ENCODE peak calls at places on chromosomes 12 and 14, in nine cellular contexts. L, B, U, J, H, K, Q, Z and O are unnamed samples.

GRCh38 chr12:125142601-125143000 is 77.4 kb downstream of the AACS start:
- DNase-seq in L (peak), B (no peak), U (peak), J (no peak), H (no peak), K (no peak), Q (no peak), Z (no peak), O (no peak)

GRCh38 chr12:112304411-112304810 is 77.8 kb downstream of the HECTD4 start:
- DNase-seq in L (no peak), B (no peak), U (no peak), J (no peak), H (no peak), K (no peak), Q (no peak), Z (no peak), O (no peak)

GRCh38 chr14:64541261-64541970 is 875 bp downstream of the HSPA2 start:
- DNase-seq in L (no peak), B (no peak), U (no peak), J (no peak), H (no peak), K (peak), Q (no peak), Z (no peak), O (peak)

GRCh38 chr12:19234171-19234704 is 104.7 kb downstream of the PLEKHA5 start:
- DNase-seq in L (peak), B (no peak), U (no peak), J (no peak), H (no peak), K (peak), Q (no peak), Z (no peak), O (no peak)

GRCh38 chr14:95614335-95614734 is 71.9 kb upstream of the TCL1B start:
- DNase-seq in L (peak), B (no peak), U (no peak), J (no peak), H (no peak), K (no peak), Q (no peak), Z (no peak), O (no peak)

GRCh38 chr12:105946541-105946940 is 192.2 kb downstream of the NUAK1 start:
- DNase-seq in L (no peak), B (no peak), U (no peak), J (peak), H (no peak), K (no peak), Q (no peak), Z (no peak), O (no peak)

GRCh38 chr14:100389497-100390104 is 66.5 kb downstream of the SLC25A47 start:
- DNase-seq in L (no peak), B (no peak), U (no peak), J (no peak), H (no peak), K (no peak), Q (peak), Z (no peak), O (no peak)

GRCh38 chr14:70171719-70172118 is 17.0 kb downstream of the SLC8A3 start:
- DNase-seq in L (no peak), B (no peak), U (no peak), J (no peak), H (no peak), K (no peak), Q (no peak), Z (no peak), O (no peak)

GRCh38 chr12:21851151-21851550 is 76.6 kb upstream of the KCNJ8 start:
- DNase-seq in L (peak), B (no peak), U (no peak), J (no peak), H (no peak), K (no peak), Q (no peak), Z (no peak), O (no peak)

GRCh38 chr14:77593501-77593911 is 22.9 kb downstream of the SPTLC2 start:
- DNase-seq in L (no peak), B (no peak), U (peak), J (no peak), H (no peak), K (peak), Q (no peak), Z (no peak), O (no peak)

GRCh38 chr12:87871061-87871460 is 158.1 kb downstream of the C12orf50 start:
- DNase-seq in L (no peak), B (no peak), U (no peak), J (no peak), H (no peak), K (peak), Q (no peak), Z (no peak), O (no peak)

GRCh38 chr12:1829306-1829900 is 9.0 kb downstream of the LRTM2 start:
- DNase-seq in L (no peak), B (no peak), U (no peak), J (no peak), H (no peak), K (no peak), Q (no peak), Z (no peak), O (no peak)

GRCh38 chr14:81415781-81416180 is 15.7 kb upstream of the STON2 start:
- DNase-seq in L (no peak), B (no peak), U (no peak), J (no peak), H (no peak), K (peak), Q (no peak), Z (no peak), O (no peak)

GRCh38 chr12:59040043-59040442 is 119.7 kb upstream of the LRIG3 start:
- DNase-seq in L (no peak), B (no peak), U (no peak), J (no peak), H (no peak), K (no peak), Q (no peak), Z (no peak), O (no peak)

GRCh38 chr14:64612021-64612380 is 62.2 kb downstream of the PPP1R36 start:
- DNase-seq in L (peak), B (no peak), U (peak), J (no peak), H (peak), K (no peak), Q (no peak), Z (no peak), O (no peak)

GRCh38 chr12:99552022-99552421 is 95.5 kb upstream of the GARIN6 start:
- DNase-seq in L (no peak), B (no peak), U (no peak), J (no peak), H (no peak), K (no peak), Q (no peak), Z (no peak), O (no peak)

GRCh38 chr14:79040742-79041249 is 870.6 kb downstream of the NRXN3 start:
- DNase-seq in L (no peak), B (no peak), U (no peak), J (no peak), H (no peak), K (no peak), Q (no peak), Z (no peak), O (no peak)

GRCh38 chr14:96095581-96096476 is 56.7 kb downstream of the C14orf132 start:
- DNase-seq in L (peak), B (no peak), U (peak), J (peak), H (peak), K (no peak), Q (peak), Z (no peak), O (no peak)

GRCh38 chr12:94829552-94829951 is 173.9 kb downstream of the NDUFA12 start:
- DNase-seq in L (no peak), B (no peak), U (no peak), J (no peak), H (no peak), K (no peak), Q (no peak), Z (no peak), O (no peak)

GRCh38 chr14:101735453-101735852 is 26.1 kb upstream of the PPP2R5C start:
- DNase-seq in L (no peak), B (no peak), U (no peak), J (peak), H (no peak), K (no peak), Q (no peak), Z (no peak), O (no peak)

GRCh38 chr12:57099766-57100165 is 10.9 kb downstream of the NAB2 start:
- DNase-seq in L (no peak), B (no peak), U (no peak), J (no peak), H (no peak), K (no peak), Q (no peak), Z (no peak), O (no peak)